ENCODE peak calls at places on chromosomes 5 and 9, in six cellular contexts. X is GM12865, F is T-helper 9 cell, C is cardiac fibroblast, E is amniotic epithelial cell, T is left ventricle myocardium inferior. H is an unnamed sample.

GRCh38 chr5:81834021-81834660 is 83.2 kb upstream of the SSBP2 start:
- DNase-seq in T (no peak), X (no peak), C (peak; percentile 80), E (no peak), F (no peak), H (no peak)

GRCh38 chr9:107737987-107738743 is 248.6 kb upstream of the KLF4 start:
- DNase-seq in C (peak; percentile 93), E (peak; percentile 83), T (peak; percentile 61), X (peak; percentile 41), F (no peak), H (no peak)

GRCh38 chr9:77271023-77271690 is 93.8 kb downstream of the VPS13A start:
- DNase-seq in E (no peak), X (peak; percentile 12), C (no peak), F (no peak), T (no peak), H (no peak)

GRCh38 chr5:180824630-180825476 is 22.2 kb upstream of the MGAT1 start:
- DNase-seq in X (no peak), F (no peak), E (no peak), C (no peak), T (no peak), H (no peak)

GRCh38 chr5:45686620-45687019 is 9.6 kb downstream of the HCN1 start:
- DNase-seq in C (no peak), F (no peak), E (no peak), X (no peak), T (no peak), H (no peak)

GRCh38 chr9:114775981-114776380 is 29.9 kb downstream of the TNFSF15 start:
- DNase-seq in X (no peak), T (no peak), E (peak; percentile 24), F (no peak), C (no peak), H (no peak)

GRCh38 chr9:121636411-121636865 is 15.0 kb upstream of the DAB2IP start:
- DNase-seq in C (peak; percentile 51), E (peak; percentile 78), X (no peak), T (no peak), F (no peak), H (no peak)

GRCh38 chr9:19643875-19644274 is 145.0 kb downstream of the SLC24A2 start:
- DNase-seq in T (no peak), C (no peak), E (no peak), F (no peak), X (no peak), H (no peak)

GRCh38 chr5:89844548-89844947 is 565.0 kb downstream of the CETN3 start:
- DNase-seq in X (peak; percentile 41), C (no peak), T (no peak), F (no peak), E (no peak), H (no peak)

GRCh38 chr9:125815568-125815967 is 68.4 kb downstream of the PBX3 start:
- DNase-seq in E (peak; percentile 66), F (no peak), C (peak; percentile 51), X (no peak), T (no peak), H (no peak)

GRCh38 chr5:54909911-54910870 is 75.2 kb downstream of the ESM1 start:
- DNase-seq in F (no peak), X (no peak), E (peak; percentile 7), C (peak; percentile 86), T (no peak), H (no peak)

GRCh38 chr5:1657161-1657741 is 133.5 kb upstream of the LPCAT1 start:
- DNase-seq in C (no peak), E (no peak), T (peak; percentile 10), F (no peak), X (no peak), H (no peak)

GRCh38 chr5:17192191-17192590 is 25.2 kb upstream of the BASP1 start:
- DNase-seq in X (no peak), E (peak; percentile 81), T (no peak), F (no peak), C (no peak), H (no peak)

GRCh38 chr5:66717455-66718373 is 121.5 kb downstream of the MAST4 start:
- DNase-seq in C (no peak), X (no peak), F (no peak), E (no peak), T (peak; percentile 24), H (no peak)

GRCh38 chr5:179146277-179146676 is 86.1 kb downstream of the ZNF354C start:
- DNase-seq in E (no peak), F (no peak), T (no peak), C (no peak), X (no peak), H (no peak)

GRCh38 chr5:93019896-93020295 is 561.1 kb downstream of the NR2F1-AS1 start:
- DNase-seq in C (no peak), F (no peak), X (no peak), E (no peak), T (no peak), H (no peak)

GRCh38 chr5:150209020-150209635 is 19.3 kb downstream of the SLC6A7 start:
- DNase-seq in X (no peak), F (no peak), T (no peak), C (peak; percentile 56), E (peak; percentile 76), H (no peak)

H was measured in activated effector memory CD4-positive, alpha-beta T cell treated with Interleukin-2 at 50 U/mL for 16 hours.